ENCODE peak calls at places on chromosomes 2 and 18, in five cellular contexts. T, V, U, E and N are unnamed samples.

GRCh38 chr18:4264347-4264791 is 190.7 kb downstream of the DLGAP1 start:
- DNase-seq in T (no peak), V (no peak), U (no peak), E (no peak), N (no peak)

GRCh38 chr2:231575612-231576256 is 16.9 kb upstream of the TEX44 start:
- DNase-seq in T (no peak), V (no peak), U (no peak), E (no peak), N (no peak)

GRCh38 chr2:207546822-207547221 is 17.1 kb downstream of the CREB1 start:
- DNase-seq in T (no peak), V (no peak), U (no peak), E (no peak), N (no peak)

GRCh38 chr2:74417763-74418162 is 3.7 kb downstream of the C2orf81 start:
- DNase-seq in T (no peak), V (no peak), U (no peak), E (no peak), N (no peak)

GRCh38 chr18:47260924-47261701 is 9.7 kb upstream of the SKOR2 start:
- DNase-seq in T (no peak), V (no peak), U (no peak), E (no peak), N (no peak)

GRCh38 chr2:2502150-2502549 is 171.1 kb upstream of the MYT1L start:
- DNase-seq in T (no peak), V (no peak), U (no peak), E (peak), N (no peak)

GRCh38 chr2:138997849-138998517 is 217.8 kb upstream of the NXPH2 start:
- DNase-seq in T (no peak), V (no peak), U (no peak), E (no peak), N (no peak)

GRCh38 chr2:239716536-239717318 is 308.4 kb downstream of the NDUFA10 start:
- DNase-seq in T (no peak), V (no peak), U (no peak), E (peak), N (no peak)

GRCh38 chr18:51857989-51858388 is 482.0 kb upstream of the DCC start:
- DNase-seq in T (no peak), V (peak), U (no peak), E (no peak), N (no peak)

GRCh38 chr2:100416939-100417744 is at the start of gene CHST10:
- DNase-seq in T (peak), V (peak), U (peak), E (peak), N (peak)

GRCh38 chr18:6414118-6414722 is 491 bp downstream of the L3MBTL4 start:
- DNase-seq in T (no peak), V (peak), U (no peak), E (peak), N (peak)

GRCh38 chr2:132782166-132782783 is 112.3 kb upstream of the LYPD1 start:
- DNase-seq in T (no peak), V (no peak), U (no peak), E (no peak), N (no peak)

GRCh38 chr2:223901854-223902253 is 43.3 kb downstream of the WDFY1 start:
- DNase-seq in T (no peak), V (no peak), U (no peak), E (no peak), N (peak)

GRCh38 chr2:124027182-124027581 is 2.1 kb downstream of the CNTNAP5 start:
- DNase-seq in T (no peak), V (peak), U (peak), E (no peak), N (peak)

GRCh38 chr2:38122344-38122743 is 46.4 kb upstream of the CYP1B1 start:
- DNase-seq in T (no peak), V (no peak), U (no peak), E (no peak), N (no peak)

GRCh38 chr18:8367217-8367988 is 241.8 kb upstream of the RAB12 start:
- DNase-seq in T (no peak), V (peak), U (no peak), E (no peak), N (no peak)

GRCh38 chr2:147173186-147173575 is 671.6 kb upstream of the ACVR2A start:
- DNase-seq in T (no peak), V (peak), U (no peak), E (no peak), N (peak)

GRCh38 chr2:15890936-15891905 is 49.1 kb upstream of the MYCN start:
- DNase-seq in T (no peak), V (no peak), U (no peak), E (peak), N (peak)

GRCh38 chr2:240918258-240919091 is 12.3 kb downstream of the CROCC2 start:
- DNase-seq in T (no peak), V (no peak), U (no peak), E (no peak), N (no peak)

GRCh38 chr2:36963106-36963505 is 3.2 kb downstream of the STRN start:
- DNase-seq in T (no peak), V (peak), U (no peak), E (no peak), N (no peak)

GRCh38 chr18:12652861-12653401 is 5.0 kb downstream of the SPIRE1 start:
- DNase-seq in T (no peak), V (no peak), U (no peak), E (no peak), N (peak)

GRCh38 chr2:85698184-85698879 is 4.2 kb downstream of the GNLY start:
- DNase-seq in T (no peak), V (no peak), U (no peak), E (peak), N (no peak)

GRCh38 chr2:145411493-145411892 is 891.6 kb upstream of the ZEB2 start:
- DNase-seq in T (no peak), V (no peak), U (no peak), E (no peak), N (no peak)

GRCh38 chr2:42238644-42239288 is 69.6 kb downstream of the EML4 start:
- DNase-seq in T (no peak), V (peak), U (no peak), E (no peak), N (peak)

GRCh38 chr18:74517236-74517630 is 17.1 kb upstream of the CNDP1 start:
- DNase-seq in T (no peak), V (no peak), U (no peak), E (peak), N (no peak)

GRCh38 chr2:171248205-171248662 is 87.5 kb upstream of the TLK1 start:
- DNase-seq in T (peak), V (no peak), U (no peak), E (no peak), N (no peak)

GRCh38 chr2:43149482-43150107 is 76.8 kb downstream of the ZFP36L2 start:
- DNase-seq in T (no peak), V (no peak), U (no peak), E (no peak), N (no peak)

GRCh38 chr18:47915229-47915628 is 15.2 kb downstream of the SMAD2 start:
- DNase-seq in T (no peak), V (no peak), U (no peak), E (no peak), N (no peak)